ENCODE peak calls at places on chromosomes 5 and 9, in ten cellular contexts. N, Q, M, R, B, U, A, J, G and D are unnamed samples.

GRCh38 chr5:62938927-62939326 is 360.3 kb downstream of the LRRC70 start:
- DNase-seq in G (no peak), B (no peak), U (no peak), R (no peak), Q (no peak), M (no peak), J (peak; percentile 19), A (no peak), N (no peak), D (no peak)

GRCh38 chr5:17056056-17056690 is 120.1 kb upstream of the MYO10 start:
- DNase-seq in G (peak; percentile 37), M (no peak), B (peak; percentile 21), Q (peak; percentile 79), J (peak; percentile 31), R (no peak), U (peak; percentile 73), N (no peak), A (no peak), D (no peak)

GRCh38 chr9:107816187-107817021 is 326.8 kb upstream of the KLF4 start:
- DNase-seq in N (no peak), R (peak; percentile 76), G (no peak), B (no peak), A (no peak), J (no peak), U (no peak), M (no peak), Q (no peak), D (no peak)

GRCh38 chr5:134247411-134247810 is 21.5 kb upstream of the PPP2CA start:
- DNase-seq in U (peak; percentile 99), A (no peak), N (peak; percentile 68), B (no peak), R (no peak), G (no peak), M (no peak), J (peak; percentile 92), Q (peak; percentile 91), D (no peak)

GRCh38 chr9:116323571-116323970 is 170.0 kb downstream of the PAPPA start:
- DNase-seq in Q (peak; percentile 29), U (no peak), B (no peak), A (no peak), N (no peak), M (no peak), G (no peak), R (no peak), J (no peak), D (peak; percentile 46)

GRCh38 chr5:4271193-4271592 is 675.6 kb downstream of the IRX1 start:
- DNase-seq in U (no peak), A (no peak), J (no peak), B (no peak), M (no peak), G (no peak), R (no peak), N (no peak), Q (no peak), D (no peak)

GRCh38 chr5:32233696-32234447 is 59.8 kb upstream of the GOLPH3 start:
- DNase-seq in R (no peak), N (no peak), B (no peak), A (peak; percentile 60), U (peak; percentile 35), M (no peak), J (peak; percentile 67), G (no peak), Q (peak; percentile 17), D (peak; percentile 42)

GRCh38 chr9:135561391-135562234 is at the start of gene PAEP:
- DNase-seq in B (no peak), U (no peak), R (no peak), A (no peak), N (no peak), G (no peak), M (no peak), J (peak; percentile 22), Q (peak; percentile 44), D (no peak)

GRCh38 chr5:149730620-149731331 is 666 bp downstream of the PPARGC1B start:
- DNase-seq in U (no peak), N (no peak), M (peak; percentile 53), A (peak; percentile 64), G (peak; percentile 39), R (peak; percentile 78), B (peak; percentile 62), Q (peak; percentile 47), J (no peak), D (no peak)

GRCh38 chr5:51024263-51024662 is 357.8 kb downstream of the PARP8 start:
- DNase-seq in U (no peak), N (no peak), B (no peak), Q (no peak), R (no peak), M (no peak), A (no peak), J (no peak), G (no peak), D (no peak)

GRCh38 chr9:106864533-106865143 is 1.7 kb downstream of the ZNF462 start:
- DNase-seq in N (no peak), M (no peak), R (no peak), J (peak; percentile 57), G (no peak), U (peak; percentile 74), Q (peak; percentile 36), B (no peak), A (no peak), D (no peak)

GRCh38 chr9:116312221-116312620 is 158.6 kb downstream of the PAPPA start:
- DNase-seq in Q (no peak), A (no peak), N (no peak), R (no peak), U (no peak), G (no peak), M (no peak), J (no peak), B (no peak), D (no peak)

GRCh38 chr9:1231998-1232919 is 182.1 kb downstream of the DMRT2 start:
- DNase-seq in A (peak; percentile 70), U (peak; percentile 79), N (peak; percentile 54), B (peak; percentile 15), R (no peak), Q (peak; percentile 83), J (peak; percentile 81), G (peak; percentile 65), M (no peak), D (peak; percentile 75)

GRCh38 chr9:78676009-78676408 is 379.1 kb downstream of the PSAT1 start:
- DNase-seq in M (no peak), G (no peak), U (no peak), Q (no peak), R (no peak), B (no peak), N (no peak), A (no peak), J (peak; percentile 42), D (no peak)

GRCh38 chr5:73233461-73234151 is 60.6 kb downstream of the TMEM174 start:
- DNase-seq in B (no peak), M (no peak), A (no peak), R (no peak), Q (no peak), G (no peak), U (no peak), N (no peak), J (no peak), D (no peak)
- TF ChIP-seq CTCF in B (no peak), M (no peak), A (no peak), R (no peak), Q (no peak), G (no peak), U (peak; percentile 30), N (peak; percentile 15), J (no peak), D (no peak)

GRCh38 chr9:91945277-91946074 is 4.6 kb downstream of the ROR2 start:
- DNase-seq in J (peak; percentile 78), B (no peak), M (no peak), R (no peak), Q (no peak), G (peak; percentile 42), N (no peak), U (no peak), A (no peak), D (no peak)

GRCh38 chr9:91944711-91945110 is 5.3 kb downstream of the ROR2 start:
- DNase-seq in J (no peak), Q (no peak), N (no peak), B (no peak), A (no peak), R (no peak), M (no peak), U (no peak), G (no peak), D (no peak)

GRCh38 chr9:91946825-91947224 is 3.2 kb downstream of the ROR2 start:
- DNase-seq in A (no peak), Q (no peak), B (no peak), R (no peak), G (no peak), M (no peak), N (no peak), J (no peak), U (no peak), D (no peak)

GRCh38 chr9:91948061-91948422 is 2.0 kb downstream of the ROR2 start:
- DNase-seq in M (no peak), U (no peak), N (no peak), R (no peak), Q (no peak), B (no peak), A (no peak), G (no peak), J (peak; percentile 56), D (no peak)

DNA sequence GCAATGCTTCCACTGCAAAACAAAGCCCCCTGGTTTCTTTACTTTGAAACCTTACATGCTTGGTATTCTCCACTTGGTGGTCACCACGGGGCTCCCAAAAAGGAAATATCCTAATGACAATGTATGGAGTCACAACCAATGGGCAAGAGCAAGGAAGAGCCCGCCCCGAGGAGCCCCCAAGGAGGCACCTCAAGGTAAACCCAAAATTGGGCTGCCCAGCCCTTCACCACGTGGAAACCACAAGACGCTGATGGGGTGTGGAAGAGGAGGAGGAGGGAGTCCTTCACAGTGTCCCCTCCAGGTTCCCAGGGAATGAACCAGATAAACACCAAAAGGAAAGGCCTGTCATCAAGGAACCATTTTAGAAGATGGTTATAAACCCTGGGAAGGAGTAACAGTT is 3.8 kb downstream of the ROR2 start:
- DNase-seq in R (no peak), N (no peak), B (no peak), Q (no peak), M (no peak), J (no peak), G (no peak), A (no peak), U (no peak), D (no peak)
- H3K4me3 ChIP-seq in R (no peak overlapping the region), N (no peak overlapping the region), B (no peak overlapping the region), Q (no peak overlapping the region), M (no peak overlapping the region), J (peak overlapping the region; percentile 7), G (no peak overlapping the region), A (no peak overlapping the region), U (no peak overlapping the region), D (no peak overlapping the region)

GRCh38 chr5:53782620-53783019 is 222.2 kb downstream of the NDUFS4 start:
- DNase-seq in R (no peak), U (peak; percentile 85), G (no peak), J (no peak), B (no peak), Q (no peak), M (no peak), N (no peak), A (no peak), D (no peak)
- TF ChIP-seq CTCF in R (no peak), U (no peak), G (no peak), J (no peak), B (no peak), Q (no peak), M (no peak), N (no peak), A (no peak), D (no peak)

DNA sequence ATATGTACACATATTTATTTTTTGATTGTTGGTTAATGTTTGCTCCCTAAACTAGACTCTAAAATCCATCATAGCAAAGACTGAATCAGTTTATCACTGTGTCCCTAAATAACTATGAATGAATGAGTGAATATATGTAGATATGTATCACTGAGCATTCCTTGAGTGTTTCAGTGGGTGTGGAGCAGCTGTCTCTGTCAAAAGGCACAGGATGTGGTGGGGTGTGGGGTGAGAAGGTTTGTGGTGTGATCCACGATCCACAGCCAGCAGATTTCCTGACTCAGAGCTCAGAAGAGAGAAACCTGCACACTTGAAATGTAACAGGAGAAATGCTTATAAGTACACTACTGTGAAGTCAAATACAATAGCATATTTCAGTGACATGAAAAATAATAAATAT is 287.2 kb downstream of the GAS1 start:
- DNase-seq in M (no peak), Q (no peak), G (no peak), R (no peak), U (no peak), B (no peak), N (peak; percentile 75), A (no peak), J (peak; percentile 56), D (no peak)
- H3K4me3 ChIP-seq in M (no peak overlapping the region), Q (no peak overlapping the region), G (no peak overlapping the region), R (no peak overlapping the region), U (no peak overlapping the region), B (no peak overlapping the region), N (no peak overlapping the region), A (no peak overlapping the region), J (no peak overlapping the region), D (no peak overlapping the region)